ENCODE peak calls at places on chromosomes 4 and X, in seven cellular contexts. T, E, J, F, L, H and A are unnamed samples.

GRCh38 chr4:78644744-78645330 is 93.3 kb downstream of the ANXA3 start:
- DNase-seq in T (peak), E (no peak), J (peak), F (peak), L (no peak), H (no peak), A (peak)

GRCh38 chr4:185801471-185801870 is 10.5 kb downstream of the SORBS2 start:
- DNase-seq in T (no peak), E (no peak), J (no peak), F (no peak), L (no peak), H (no peak), A (no peak)

GRCh38 chr4:105196523-105197145 is 50.0 kb downstream of the TET2 start:
- DNase-seq in T (no peak), E (no peak), J (no peak), F (peak), L (no peak), H (no peak), A (no peak)

GRCh38 chr4:56444719-56445118 is 8.7 kb downstream of the PAICS start:
- DNase-seq in T (no peak), E (no peak), J (no peak), F (no peak), L (no peak), H (no peak), A (no peak)

GRCh38 chrX:66633541-66633940 is 5.3 kb downstream of the EDA2R start:
- DNase-seq in T (no peak), E (no peak), J (no peak), F (no peak), L (no peak), H (no peak), A (no peak)

GRCh38 chrX:40300286-40300890 is 202.6 kb upstream of the BCOR start:
- DNase-seq in T (peak), E (no peak), J (no peak), F (no peak), L (no peak), H (no peak), A (no peak)

GRCh38 chrX:153828723-153829548 is 1.4 kb downstream of the PDZD4 start:
- DNase-seq in T (peak), E (no peak), J (no peak), F (no peak), L (no peak), H (no peak), A (no peak)

GRCh38 chr4:113837397-113837796 is 75.9 kb upstream of the CAMK2D start:
- DNase-seq in T (no peak), E (no peak), J (no peak), F (peak), L (no peak), H (no peak), A (no peak)

GRCh38 chr4:68383115-68383514 is 33.2 kb upstream of the YTHDC1 start:
- DNase-seq in T (peak), E (no peak), J (no peak), F (no peak), L (no peak), H (no peak), A (no peak)

GRCh38 chrX:150049647-150050046 is 111.4 kb upstream of the EOLA2 start:
- DNase-seq in T (no peak), E (no peak), J (no peak), F (no peak), L (no peak), H (no peak), A (no peak)

GRCh38 chr4:7041851-7042696 is 1.1 kb upstream of the TADA2B start:
- DNase-seq in T (no peak), E (peak), J (peak), F (peak), L (no peak), H (no peak), A (peak)

GRCh38 chr4:76267811-76268210 is 16.3 kb downstream of the FAM47E start:
- DNase-seq in T (no peak), E (no peak), J (no peak), F (no peak), L (peak), H (no peak), A (no peak)

GRCh38 chr4:113773756-113774155 is 12.2 kb upstream of the CAMK2D start:
- DNase-seq in T (no peak), E (no peak), J (no peak), F (no peak), L (no peak), H (no peak), A (no peak)

GRCh38 chrX:119398974-119399771 is at the start of gene SLC25A43:
- DNase-seq in T (no peak), E (peak), J (peak), F (peak), L (no peak), H (no peak), A (no peak)

GRCh38 chr4:80184791-80185756 is 12.2 kb upstream of the PRDM8 start:
- DNase-seq in T (no peak), E (no peak), J (no peak), F (no peak), L (no peak), H (no peak), A (no peak)

GRCh38 chr4:21710212-21710843 is 238.2 kb downstream of the KCNIP4 start:
- DNase-seq in T (no peak), E (no peak), J (no peak), F (no peak), L (no peak), H (no peak), A (no peak)

GRCh38 chr4:77127837-77128621 is 29.0 kb upstream of the CCNG2 start:
- DNase-seq in T (no peak), E (no peak), J (no peak), F (no peak), L (no peak), H (no peak), A (no peak)

GRCh38 chrX:124573458-124573857 is 227.1 kb downstream of the SH2D1A start:
- DNase-seq in T (no peak), E (no peak), J (no peak), F (no peak), L (peak), H (no peak), A (no peak)

GRCh38 chr4:37792241-37792640 is 34.2 kb upstream of the PGM2 start:
- DNase-seq in T (no peak), E (no peak), J (no peak), F (no peak), L (no peak), H (no peak), A (no peak)

GRCh38 chr4:13170131-13170530 is 314.0 kb downstream of the RAB28 start:
- DNase-seq in T (no peak), E (no peak), J (no peak), F (no peak), L (no peak), H (no peak), A (no peak)

GRCh38 chrX:71996138-71996537 is 85.5 kb downstream of the NHSL2 start:
- DNase-seq in T (no peak), E (no peak), J (no peak), F (no peak), L (no peak), H (peak), A (peak)

GRCh38 chrX:136879001-136879667 is 1.4 kb downstream of the RBMX start:
- DNase-seq in T (no peak), E (no peak), J (no peak), F (no peak), L (no peak), H (no peak), A (no peak)

GRCh38 chr4:76640252-76640925 is 205.4 kb downstream of the SHROOM3 start:
- DNase-seq in T (no peak), E (no peak), J (no peak), F (no peak), L (no peak), H (no peak), A (no peak)

GRCh38 chrX:12554206-12554605 is 237.0 kb upstream of the PRPS2 start:
- DNase-seq in T (no peak), E (no peak), J (no peak), F (no peak), L (no peak), H (no peak), A (no peak)

GRCh38 chrX:54359408-54359807 is 1.6 kb upstream of the WNK3 start:
- DNase-seq in T (no peak), E (no peak), J (no peak), F (no peak), L (no peak), H (no peak), A (no peak)

GRCh38 chrX:101759000-101759399 is 99.3 kb upstream of the ARMCX2 start:
- DNase-seq in T (peak), E (no peak), J (peak), F (peak), L (no peak), H (no peak), A (peak)

GRCh38 chr4:148503681-148504080 is 61.5 kb upstream of the NR3C2 start:
- DNase-seq in T (no peak), E (no peak), J (no peak), F (no peak), L (no peak), H (no peak), A (no peak)

GRCh38 chr4:119046263-119046662 is 89.4 kb upstream of the MYOZ2 start:
- DNase-seq in T (no peak), E (no peak), J (no peak), F (no peak), L (no peak), H (no peak), A (no peak)

GRCh38 chr4:112279882-112280315 is 5.8 kb downstream of the TIFA start:
- DNase-seq in T (no peak), E (no peak), J (no peak), F (no peak), L (no peak), H (no peak), A (no peak)

GRCh38 chrX:96770315-96770714 is 85.7 kb downstream of the DIAPH2 start:
- DNase-seq in T (peak), E (no peak), J (no peak), F (no peak), L (no peak), H (no peak), A (no peak)

GRCh38 chr4:82851902-82852750 is 38.8 kb downstream of the SEC31A start:
- DNase-seq in T (peak), E (no peak), J (peak), F (peak), L (peak), H (no peak), A (no peak)

GRCh38 chr4:137312257-137312656 is 220.0 kb downstream of the PCDH18 start:
- DNase-seq in T (no peak), E (no peak), J (no peak), F (no peak), L (no peak), H (no peak), A (no peak)

GRCh38 chr4:74408639-74409038 is 36.3 kb upstream of the AREG start:
- DNase-seq in T (no peak), E (no peak), J (no peak), F (no peak), L (no peak), H (no peak), A (no peak)

GRCh38 chrX:70480660-70481018 is 36.0 kb downstream of the DLG3 start:
- DNase-seq in T (no peak), E (no peak), J (no peak), F (no peak), L (no peak), H (no peak), A (no peak)

GRCh38 chr4:1010522-1011021 is 854 bp upstream of the FGFRL1 start:
- DNase-seq in T (no peak), E (peak), J (no peak), F (peak), L (no peak), H (no peak), A (peak)

GRCh38 chr4:25560605-25561004 is 95.0 kb upstream of the SLC34A2 start:
- DNase-seq in T (no peak), E (no peak), J (no peak), F (no peak), L (no peak), H (no peak), A (no peak)

GRCh38 chr4:183935355-183936005 is 30.4 kb downstream of the STOX2 start:
- DNase-seq in T (no peak), E (no peak), J (no peak), F (no peak), L (no peak), H (no peak), A (no peak)

GRCh38 chrX:41351923-41352322 is 18.0 kb downstream of the DDX3X start:
- DNase-seq in T (no peak), E (no peak), J (no peak), F (no peak), L (no peak), H (no peak), A (no peak)

GRCh38 chrX:93673056-93673868 is at the start of gene NAP1L3:
- DNase-seq in T (peak), E (peak), J (no peak), F (no peak), L (peak), H (no peak), A (peak)

DNA sequence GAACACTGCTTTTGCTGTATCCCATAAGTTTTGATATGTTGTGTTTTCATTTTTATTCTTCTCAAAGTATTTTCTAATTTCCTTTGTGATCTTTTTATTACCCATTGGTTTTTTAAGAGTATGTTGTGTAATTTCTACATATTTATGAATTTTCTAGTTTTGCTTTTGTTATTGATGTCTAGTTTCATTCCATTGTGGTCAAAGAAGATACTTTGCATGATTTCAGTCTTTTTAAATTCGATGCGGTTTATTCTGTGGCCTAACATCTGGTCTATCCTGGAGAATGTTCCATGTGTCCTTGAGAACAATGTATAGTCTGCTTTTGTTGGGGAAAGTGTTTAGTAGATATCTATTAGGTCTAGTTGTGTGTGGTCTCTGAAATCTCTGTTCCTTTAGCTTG is 46.2 kb downstream of the PPEF1 start:
- DNase-seq in T (no peak), E (no peak), J (no peak), F (no peak), L (no peak), H (no peak), A (no peak)
- TF ChIP-seq POLR2AphosphoS5 in T (no peak), E (no peak), J (no peak), F (no peak), L (no peak), H (no peak), A (no peak)

GRCh38 chr4:165626316-165626715 is 246.7 kb upstream of the TLL1 start:
- DNase-seq in T (no peak), E (no peak), J (no peak), F (no peak), L (no peak), H (no peak), A (no peak)

GRCh38 chr4:165627128-165627527 is 245.9 kb upstream of the TLL1 start:
- DNase-seq in T (no peak), E (no peak), J (no peak), F (no peak), L (no peak), H (no peak), A (no peak)

GRCh38 chr4:165625281-165625680 is 246.5 kb downstream of the CPE start:
- DNase-seq in T (no peak), E (no peak), J (no peak), F (no peak), L (no peak), H (no peak), A (no peak)

GRCh38 chr4:165627548-165627947 is 245.5 kb upstream of the TLL1 start:
- DNase-seq in T (no peak), E (no peak), J (no peak), F (no peak), L (no peak), H (no peak), A (no peak)

GRCh38 chr4:165621983-165622382 is 243.2 kb downstream of the CPE start:
- DNase-seq in T (no peak), E (no peak), J (no peak), F (no peak), L (no peak), H (no peak), A (no peak)
- TF ChIP-seq POLR2AphosphoS5 in T (no peak), E (no peak), J (no peak), F (no peak), L (no peak), H (no peak), A (no peak)

GRCh38 chr4:169099775-169100180 is 89.7 kb upstream of the CBR4 start:
- DNase-seq in T (peak), E (no peak), J (no peak), F (no peak), L (peak), H (no peak), A (no peak)

GRCh38 chr4:169102011-169102410 is 92.0 kb upstream of the CBR4 start:
- DNase-seq in T (no peak), E (no peak), J (no peak), F (no peak), L (no peak), H (no peak), A (no peak)

GRCh38 chr4:169100656-169101055 is 90.6 kb upstream of the CBR4 start:
- DNase-seq in T (no peak), E (no peak), J (no peak), F (no peak), L (no peak), H (no peak), A (no peak)

GRCh38 chr4:169098054-169098896 is 88.2 kb upstream of the CBR4 start:
- DNase-seq in T (no peak), E (no peak), J (no peak), F (peak), L (no peak), H (no peak), A (no peak)

GRCh38 chr4:169098969-169099685 is 89.1 kb upstream of the CBR4 start:
- DNase-seq in T (no peak), E (no peak), J (no peak), F (no peak), L (no peak), H (no peak), A (no peak)
- TF ChIP-seq POLR2AphosphoS5 in T (no peak), E (no peak), J (no peak), F (no peak), L (no peak), H (no peak), A (no peak)

GRCh38 chr4:5374994-5375393 is 323.7 kb downstream of the STK32B start:
- DNase-seq in T (no peak), E (no peak), J (no peak), F (no peak), L (no peak), H (no peak), A (no peak)
- TF ChIP-seq POLR2AphosphoS5 in T (no peak), E (no peak), J (no peak), F (no peak), L (no peak), H (no peak), A (no peak)

DNA sequence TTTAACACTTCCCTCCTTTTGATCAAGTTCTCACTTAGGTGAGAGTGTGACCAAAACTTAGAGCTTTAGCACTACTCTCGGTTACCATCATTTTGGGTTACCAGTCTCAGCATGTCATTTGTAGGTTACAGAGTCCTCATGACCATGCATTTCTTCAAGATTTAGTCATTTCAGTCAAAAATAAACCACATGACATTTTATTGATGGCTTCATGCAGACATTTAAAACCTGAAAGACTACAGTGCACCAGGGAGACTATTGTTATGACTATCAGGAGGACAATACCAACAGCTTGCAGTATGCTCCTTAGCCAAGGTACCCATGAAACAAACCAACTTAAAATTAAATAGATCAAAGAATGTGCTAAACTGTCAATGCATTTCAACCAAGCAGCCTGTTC is 498.1 kb upstream of the FSTL5 start:
- DNase-seq in T (no peak), E (no peak), J (no peak), F (no peak), L (no peak), H (no peak), A (no peak)
- TF ChIP-seq POLR2AphosphoS5 in T (no peak), E (no peak), J (no peak), F (no peak), L (no peak), H (no peak), A (no peak)